ENCODE peak calls at places on chromosomes 16 and 17, in ten cellular contexts. One of them, this sample, is unnamed.
A peak's percentile ranks its signal among the peaks of the same experiment; 100 is the strongest.

GRCh38 chr16:54281535-54282201 is 4.9 kb downstream of the IRX3 start:
- ATAC-seq in left lung: peak; percentile 4
- ATAC-seq in activated CD4-positive, alpha-beta T cell treated with anti-CD3 and anti-CD28 coated beads for 36 hours: no peak
- ATAC-seq in lower lobe of right lung: peak; percentile 8
- ATAC-seq in activated CD8-positive, alpha-beta memory T cell treated with anti-CD3 and anti-CD28 coated beads, Interleukin-2, amount 10 ng/mL, durations not matched to agents 7 days and 5 days: no peak
- ATAC-seq in CD8-positive, alpha-beta T cell: no peak
- ATAC-seq in GM23338: peak; percentile 1
- ATAC-seq in activated CD8-positive, alpha-beta T cell treated with anti-CD3 and anti-CD28 coated beads, Interleukin-2, amount 10 ng/mL, durations not matched to agents 7 days and 5 days: no peak
- ATAC-seq in T-cell: no peak
- ATAC-seq in left cardiac atrium: no peak
- ATAC-seq in this sample: no peak

GRCh38 chr16:64952177-64952576 is 169.7 kb downstream of the CDH11 start:
- ATAC-seq in left lung: peak; percentile 49
- ATAC-seq in activated CD4-positive, alpha-beta T cell treated with anti-CD3 and anti-CD28 coated beads for 36 hours: no peak
- ATAC-seq in lower lobe of right lung: no peak
- ATAC-seq in activated CD8-positive, alpha-beta memory T cell treated with anti-CD3 and anti-CD28 coated beads, Interleukin-2, amount 10 ng/mL, durations not matched to agents 7 days and 5 days: no peak
- ATAC-seq in CD8-positive, alpha-beta T cell: no peak
- ATAC-seq in GM23338: no peak
- ATAC-seq in activated CD8-positive, alpha-beta T cell treated with anti-CD3 and anti-CD28 coated beads, Interleukin-2, amount 10 ng/mL, durations not matched to agents 7 days and 5 days: no peak
- ATAC-seq in T-cell: no peak
- ATAC-seq in left cardiac atrium: peak; percentile 27
- ATAC-seq in this sample: no peak

GRCh38 chr16:86620184-86620583 is 41.8 kb downstream of the FOXL1 start:
- ATAC-seq in left lung: no peak
- ATAC-seq in activated CD4-positive, alpha-beta T cell treated with anti-CD3 and anti-CD28 coated beads for 36 hours: no peak
- ATAC-seq in lower lobe of right lung: no peak
- ATAC-seq in activated CD8-positive, alpha-beta memory T cell treated with anti-CD3 and anti-CD28 coated beads, Interleukin-2, amount 10 ng/mL, durations not matched to agents 7 days and 5 days: no peak
- ATAC-seq in CD8-positive, alpha-beta T cell: no peak
- ATAC-seq in GM23338: no peak
- ATAC-seq in activated CD8-positive, alpha-beta T cell treated with anti-CD3 and anti-CD28 coated beads, Interleukin-2, amount 10 ng/mL, durations not matched to agents 7 days and 5 days: no peak
- ATAC-seq in T-cell: no peak
- ATAC-seq in left cardiac atrium: no peak
- ATAC-seq in this sample: no peak

GRCh38 chr17:79369532-79369931 is 241.3 kb downstream of the RBFOX3 start:
- ATAC-seq in left lung: no peak
- ATAC-seq in activated CD4-positive, alpha-beta T cell treated with anti-CD3 and anti-CD28 coated beads for 36 hours: no peak
- ATAC-seq in lower lobe of right lung: no peak
- ATAC-seq in activated CD8-positive, alpha-beta memory T cell treated with anti-CD3 and anti-CD28 coated beads, Interleukin-2, amount 10 ng/mL, durations not matched to agents 7 days and 5 days: no peak
- ATAC-seq in CD8-positive, alpha-beta T cell: no peak
- ATAC-seq in GM23338: no peak
- ATAC-seq in activated CD8-positive, alpha-beta T cell treated with anti-CD3 and anti-CD28 coated beads, Interleukin-2, amount 10 ng/mL, durations not matched to agents 7 days and 5 days: no peak
- ATAC-seq in T-cell: no peak
- ATAC-seq in left cardiac atrium: no peak
- ATAC-seq in this sample: no peak

GRCh38 chr16:22346463-22346862 is 28.0 kb downstream of the CDR2 start:
- ATAC-seq in left lung: peak; percentile 64
- ATAC-seq in activated CD4-positive, alpha-beta T cell treated with anti-CD3 and anti-CD28 coated beads for 36 hours: no peak
- ATAC-seq in lower lobe of right lung: no peak
- ATAC-seq in activated CD8-positive, alpha-beta memory T cell treated with anti-CD3 and anti-CD28 coated beads, Interleukin-2, amount 10 ng/mL, durations not matched to agents 7 days and 5 days: no peak
- ATAC-seq in CD8-positive, alpha-beta T cell: no peak
- ATAC-seq in GM23338: no peak
- ATAC-seq in activated CD8-positive, alpha-beta T cell treated with anti-CD3 and anti-CD28 coated beads, Interleukin-2, amount 10 ng/mL, durations not matched to agents 7 days and 5 days: no peak
- ATAC-seq in T-cell: no peak
- ATAC-seq in left cardiac atrium: peak; percentile 32
- ATAC-seq in this sample: no peak

GRCh38 chr17:5050281-5050680 is 15.1 kb upstream of the SLC52A1 start:
- ATAC-seq in left lung: no peak
- ATAC-seq in activated CD4-positive, alpha-beta T cell treated with anti-CD3 and anti-CD28 coated beads for 36 hours: no peak
- ATAC-seq in lower lobe of right lung: no peak
- ATAC-seq in activated CD8-positive, alpha-beta memory T cell treated with anti-CD3 and anti-CD28 coated beads, Interleukin-2, amount 10 ng/mL, durations not matched to agents 7 days and 5 days: no peak
- ATAC-seq in CD8-positive, alpha-beta T cell: no peak
- ATAC-seq in GM23338: no peak
- ATAC-seq in activated CD8-positive, alpha-beta T cell treated with anti-CD3 and anti-CD28 coated beads, Interleukin-2, amount 10 ng/mL, durations not matched to agents 7 days and 5 days: no peak
- ATAC-seq in T-cell: no peak
- ATAC-seq in left cardiac atrium: no peak
- ATAC-seq in this sample: no peak

GRCh38 chr16:1560153-1560552 is 26.7 kb downstream of the TMEM204 start:
- ATAC-seq in left lung: no peak
- ATAC-seq in activated CD4-positive, alpha-beta T cell treated with anti-CD3 and anti-CD28 coated beads for 36 hours: no peak
- ATAC-seq in lower lobe of right lung: no peak
- ATAC-seq in activated CD8-positive, alpha-beta memory T cell treated with anti-CD3 and anti-CD28 coated beads, Interleukin-2, amount 10 ng/mL, durations not matched to agents 7 days and 5 days: no peak
- ATAC-seq in CD8-positive, alpha-beta T cell: no peak
- ATAC-seq in GM23338: no peak
- ATAC-seq in activated CD8-positive, alpha-beta T cell treated with anti-CD3 and anti-CD28 coated beads, Interleukin-2, amount 10 ng/mL, durations not matched to agents 7 days and 5 days: no peak
- ATAC-seq in T-cell: no peak
- ATAC-seq in left cardiac atrium: no peak
- ATAC-seq in this sample: no peak

GRCh38 chr16:73298562-73298961 is 250.6 kb upstream of the ZFHX3 start:
- ATAC-seq in left lung: no peak
- ATAC-seq in activated CD4-positive, alpha-beta T cell treated with anti-CD3 and anti-CD28 coated beads for 36 hours: no peak
- ATAC-seq in lower lobe of right lung: no peak
- ATAC-seq in activated CD8-positive, alpha-beta memory T cell treated with anti-CD3 and anti-CD28 coated beads, Interleukin-2, amount 10 ng/mL, durations not matched to agents 7 days and 5 days: no peak
- ATAC-seq in CD8-positive, alpha-beta T cell: no peak
- ATAC-seq in GM23338: peak; percentile 89
- ATAC-seq in activated CD8-positive, alpha-beta T cell treated with anti-CD3 and anti-CD28 coated beads, Interleukin-2, amount 10 ng/mL, durations not matched to agents 7 days and 5 days: no peak
- ATAC-seq in T-cell: no peak
- ATAC-seq in left cardiac atrium: no peak
- ATAC-seq in this sample: no peak

GRCh38 chr17:56322991-56323390 is 169.7 kb downstream of the ANKFN1 start:
- ATAC-seq in left lung: peak; percentile 41
- ATAC-seq in activated CD4-positive, alpha-beta T cell treated with anti-CD3 and anti-CD28 coated beads for 36 hours: no peak
- ATAC-seq in lower lobe of right lung: peak; percentile 69
- ATAC-seq in activated CD8-positive, alpha-beta memory T cell treated with anti-CD3 and anti-CD28 coated beads, Interleukin-2, amount 10 ng/mL, durations not matched to agents 7 days and 5 days: no peak
- ATAC-seq in CD8-positive, alpha-beta T cell: no peak
- ATAC-seq in GM23338: no peak
- ATAC-seq in activated CD8-positive, alpha-beta T cell treated with anti-CD3 and anti-CD28 coated beads, Interleukin-2, amount 10 ng/mL, durations not matched to agents 7 days and 5 days: no peak
- ATAC-seq in T-cell: no peak
- ATAC-seq in left cardiac atrium: no peak
- ATAC-seq in this sample: no peak

GRCh38 chr17:40791116-40791515 is 8.6 kb downstream of the KRT28 start:
- ATAC-seq in left lung: no peak
- ATAC-seq in activated CD4-positive, alpha-beta T cell treated with anti-CD3 and anti-CD28 coated beads for 36 hours: no peak
- ATAC-seq in lower lobe of right lung: no peak
- ATAC-seq in activated CD8-positive, alpha-beta memory T cell treated with anti-CD3 and anti-CD28 coated beads, Interleukin-2, amount 10 ng/mL, durations not matched to agents 7 days and 5 days: no peak
- ATAC-seq in CD8-positive, alpha-beta T cell: no peak
- ATAC-seq in GM23338: no peak
- ATAC-seq in activated CD8-positive, alpha-beta T cell treated with anti-CD3 and anti-CD28 coated beads, Interleukin-2, amount 10 ng/mL, durations not matched to agents 7 days and 5 days: no peak
- ATAC-seq in T-cell: no peak
- ATAC-seq in left cardiac atrium: peak; percentile 74
- ATAC-seq in this sample: no peak

GRCh38 chr17:60730273-60730672 is 52.6 kb downstream of the BCAS3 start:
- ATAC-seq in left lung: no peak
- ATAC-seq in activated CD4-positive, alpha-beta T cell treated with anti-CD3 and anti-CD28 coated beads for 36 hours: no peak
- ATAC-seq in lower lobe of right lung: no peak
- ATAC-seq in activated CD8-positive, alpha-beta memory T cell treated with anti-CD3 and anti-CD28 coated beads, Interleukin-2, amount 10 ng/mL, durations not matched to agents 7 days and 5 days: no peak
- ATAC-seq in CD8-positive, alpha-beta T cell: no peak
- ATAC-seq in GM23338: no peak
- ATAC-seq in activated CD8-positive, alpha-beta T cell treated with anti-CD3 and anti-CD28 coated beads, Interleukin-2, amount 10 ng/mL, durations not matched to agents 7 days and 5 days: no peak
- ATAC-seq in T-cell: no peak
- ATAC-seq in left cardiac atrium: no peak
- ATAC-seq in this sample: no peak

GRCh38 chr16:72977127-72977526 is 70.8 kb downstream of the ZFHX3 start:
- ATAC-seq in left lung: no peak
- ATAC-seq in activated CD4-positive, alpha-beta T cell treated with anti-CD3 and anti-CD28 coated beads for 36 hours: no peak
- ATAC-seq in lower lobe of right lung: no peak
- ATAC-seq in activated CD8-positive, alpha-beta memory T cell treated with anti-CD3 and anti-CD28 coated beads, Interleukin-2, amount 10 ng/mL, durations not matched to agents 7 days and 5 days: no peak
- ATAC-seq in CD8-positive, alpha-beta T cell: no peak
- ATAC-seq in GM23338: no peak
- ATAC-seq in activated CD8-positive, alpha-beta T cell treated with anti-CD3 and anti-CD28 coated beads, Interleukin-2, amount 10 ng/mL, durations not matched to agents 7 days and 5 days: no peak
- ATAC-seq in T-cell: no peak
- ATAC-seq in left cardiac atrium: no peak
- ATAC-seq in this sample: no peak

GRCh38 chr16:57113664-57114063 is 21.3 kb downstream of the CPNE2 start:
- ATAC-seq in left lung: no peak
- ATAC-seq in activated CD4-positive, alpha-beta T cell treated with anti-CD3 and anti-CD28 coated beads for 36 hours: no peak
- ATAC-seq in lower lobe of right lung: no peak
- ATAC-seq in activated CD8-positive, alpha-beta memory T cell treated with anti-CD3 and anti-CD28 coated beads, Interleukin-2, amount 10 ng/mL, durations not matched to agents 7 days and 5 days: no peak
- ATAC-seq in CD8-positive, alpha-beta T cell: no peak
- ATAC-seq in GM23338: no peak
- ATAC-seq in activated CD8-positive, alpha-beta T cell treated with anti-CD3 and anti-CD28 coated beads, Interleukin-2, amount 10 ng/mL, durations not matched to agents 7 days and 5 days: no peak
- ATAC-seq in T-cell: no peak
- ATAC-seq in left cardiac atrium: no peak
- ATAC-seq in this sample: no peak

GRCh38 chr17:58606934-58607333 is 84.9 kb downstream of the TEX14 start:
- ATAC-seq in left lung: no peak
- ATAC-seq in activated CD4-positive, alpha-beta T cell treated with anti-CD3 and anti-CD28 coated beads for 36 hours: no peak
- ATAC-seq in lower lobe of right lung: no peak
- ATAC-seq in activated CD8-positive, alpha-beta memory T cell treated with anti-CD3 and anti-CD28 coated beads, Interleukin-2, amount 10 ng/mL, durations not matched to agents 7 days and 5 days: no peak
- ATAC-seq in CD8-positive, alpha-beta T cell: no peak
- ATAC-seq in GM23338: no peak
- ATAC-seq in activated CD8-positive, alpha-beta T cell treated with anti-CD3 and anti-CD28 coated beads, Interleukin-2, amount 10 ng/mL, durations not matched to agents 7 days and 5 days: no peak
- ATAC-seq in T-cell: no peak
- ATAC-seq in left cardiac atrium: peak; percentile 73
- ATAC-seq in this sample: no peak

GRCh38 chr17:49244839-49245238 is 14.3 kb upstream of the PHOSPHO1 start:
- ATAC-seq in left lung: no peak
- ATAC-seq in activated CD4-positive, alpha-beta T cell treated with anti-CD3 and anti-CD28 coated beads for 36 hours: no peak
- ATAC-seq in lower lobe of right lung: no peak
- ATAC-seq in activated CD8-positive, alpha-beta memory T cell treated with anti-CD3 and anti-CD28 coated beads, Interleukin-2, amount 10 ng/mL, durations not matched to agents 7 days and 5 days: no peak
- ATAC-seq in CD8-positive, alpha-beta T cell: no peak
- ATAC-seq in GM23338: no peak
- ATAC-seq in activated CD8-positive, alpha-beta T cell treated with anti-CD3 and anti-CD28 coated beads, Interleukin-2, amount 10 ng/mL, durations not matched to agents 7 days and 5 days: no peak
- ATAC-seq in T-cell: no peak
- ATAC-seq in left cardiac atrium: no peak
- ATAC-seq in this sample: no peak

GRCh38 chr17:39970157-39970692 is 7.4 kb downstream of the GSDMA start:
- ATAC-seq in left lung: no peak
- ATAC-seq in activated CD4-positive, alpha-beta T cell treated with anti-CD3 and anti-CD28 coated beads for 36 hours: no peak
- ATAC-seq in lower lobe of right lung: no peak
- ATAC-seq in activated CD8-positive, alpha-beta memory T cell treated with anti-CD3 and anti-CD28 coated beads, Interleukin-2, amount 10 ng/mL, durations not matched to agents 7 days and 5 days: no peak
- ATAC-seq in CD8-positive, alpha-beta T cell: no peak
- ATAC-seq in GM23338: no peak
- ATAC-seq in activated CD8-positive, alpha-beta T cell treated with anti-CD3 and anti-CD28 coated beads, Interleukin-2, amount 10 ng/mL, durations not matched to agents 7 days and 5 days: no peak
- ATAC-seq in T-cell: no peak
- ATAC-seq in left cardiac atrium: no peak
- ATAC-seq in this sample: no peak

GRCh38 chr17:16438173-16438556 is 22.8 kb downstream of the TRPV2 start:
- ATAC-seq in left lung: no peak
- ATAC-seq in activated CD4-positive, alpha-beta T cell treated with anti-CD3 and anti-CD28 coated beads for 36 hours: no peak
- ATAC-seq in lower lobe of right lung: no peak
- ATAC-seq in activated CD8-positive, alpha-beta memory T cell treated with anti-CD3 and anti-CD28 coated beads, Interleukin-2, amount 10 ng/mL, durations not matched to agents 7 days and 5 days: no peak
- ATAC-seq in CD8-positive, alpha-beta T cell: no peak
- ATAC-seq in GM23338: peak; percentile 12
- ATAC-seq in activated CD8-positive, alpha-beta T cell treated with anti-CD3 and anti-CD28 coated beads, Interleukin-2, amount 10 ng/mL, durations not matched to agents 7 days and 5 days: no peak
- ATAC-seq in T-cell: no peak
- ATAC-seq in left cardiac atrium: no peak
- ATAC-seq in this sample: no peak

GRCh38 chr17:57607553-57608120 is 137.5 kb downstream of the CCDC182 start:
- ATAC-seq in left lung: peak; percentile 5
- ATAC-seq in activated CD4-positive, alpha-beta T cell treated with anti-CD3 and anti-CD28 coated beads for 36 hours: peak; percentile 48
- ATAC-seq in lower lobe of right lung: no peak
- ATAC-seq in activated CD8-positive, alpha-beta memory T cell treated with anti-CD3 and anti-CD28 coated beads, Interleukin-2, amount 10 ng/mL, durations not matched to agents 7 days and 5 days: no peak
- ATAC-seq in CD8-positive, alpha-beta T cell: no peak
- ATAC-seq in GM23338: no peak
- ATAC-seq in activated CD8-positive, alpha-beta T cell treated with anti-CD3 and anti-CD28 coated beads, Interleukin-2, amount 10 ng/mL, durations not matched to agents 7 days and 5 days: no peak
- ATAC-seq in T-cell: no peak
- ATAC-seq in left cardiac atrium: no peak
- ATAC-seq in this sample: no peak

GRCh38 chr16:12016166-12016947 is 39.8 kb downstream of the SNX29 start:
- ATAC-seq in left lung: no peak
- ATAC-seq in activated CD4-positive, alpha-beta T cell treated with anti-CD3 and anti-CD28 coated beads for 36 hours: no peak
- ATAC-seq in lower lobe of right lung: no peak
- ATAC-seq in activated CD8-positive, alpha-beta memory T cell treated with anti-CD3 and anti-CD28 coated beads, Interleukin-2, amount 10 ng/mL, durations not matched to agents 7 days and 5 days: no peak
- ATAC-seq in CD8-positive, alpha-beta T cell: no peak
- ATAC-seq in GM23338: no peak
- ATAC-seq in activated CD8-positive, alpha-beta T cell treated with anti-CD3 and anti-CD28 coated beads, Interleukin-2, amount 10 ng/mL, durations not matched to agents 7 days and 5 days: no peak
- ATAC-seq in T-cell: no peak
- ATAC-seq in left cardiac atrium: no peak
- ATAC-seq in this sample: no peak

GRCh38 chr16:23248261-23249194 is 53.6 kb upstream of the SCNN1B start:
- ATAC-seq in left lung: peak; percentile 41
- ATAC-seq in activated CD4-positive, alpha-beta T cell treated with anti-CD3 and anti-CD28 coated beads for 36 hours: no peak
- ATAC-seq in lower lobe of right lung: peak; percentile 74
- ATAC-seq in activated CD8-positive, alpha-beta memory T cell treated with anti-CD3 and anti-CD28 coated beads, Interleukin-2, amount 10 ng/mL, durations not matched to agents 7 days and 5 days: no peak
- ATAC-seq in CD8-positive, alpha-beta T cell: no peak
- ATAC-seq in GM23338: no peak
- ATAC-seq in activated CD8-positive, alpha-beta T cell treated with anti-CD3 and anti-CD28 coated beads, Interleukin-2, amount 10 ng/mL, durations not matched to agents 7 days and 5 days: no peak
- ATAC-seq in T-cell: no peak
- ATAC-seq in left cardiac atrium: peak; percentile 75
- ATAC-seq in this sample: no peak

GRCh38 chr16:58854392-58854791 is 120.3 kb upstream of the GOT2 start:
- ATAC-seq in left lung: no peak
- ATAC-seq in activated CD4-positive, alpha-beta T cell treated with anti-CD3 and anti-CD28 coated beads for 36 hours: no peak
- ATAC-seq in lower lobe of right lung: no peak
- ATAC-seq in activated CD8-positive, alpha-beta memory T cell treated with anti-CD3 and anti-CD28 coated beads, Interleukin-2, amount 10 ng/mL, durations not matched to agents 7 days and 5 days: no peak
- ATAC-seq in CD8-positive, alpha-beta T cell: no peak
- ATAC-seq in GM23338: no peak
- ATAC-seq in activated CD8-positive, alpha-beta T cell treated with anti-CD3 and anti-CD28 coated beads, Interleukin-2, amount 10 ng/mL, durations not matched to agents 7 days and 5 days: no peak
- ATAC-seq in T-cell: no peak
- ATAC-seq in left cardiac atrium: no peak
- ATAC-seq in this sample: no peak

GRCh38 chr16:79484237-79484636 is 116.3 kb downstream of the MAF start:
- ATAC-seq in left lung: no peak
- ATAC-seq in activated CD4-positive, alpha-beta T cell treated with anti-CD3 and anti-CD28 coated beads for 36 hours: no peak
- ATAC-seq in lower lobe of right lung: peak; percentile 28
- ATAC-seq in activated CD8-positive, alpha-beta memory T cell treated with anti-CD3 and anti-CD28 coated beads, Interleukin-2, amount 10 ng/mL, durations not matched to agents 7 days and 5 days: no peak
- ATAC-seq in CD8-positive, alpha-beta T cell: no peak
- ATAC-seq in GM23338: no peak
- ATAC-seq in activated CD8-positive, alpha-beta T cell treated with anti-CD3 and anti-CD28 coated beads, Interleukin-2, amount 10 ng/mL, durations not matched to agents 7 days and 5 days: no peak
- ATAC-seq in T-cell: no peak
- ATAC-seq in left cardiac atrium: no peak
- ATAC-seq in this sample: no peak

GRCh38 chr16:9630119-9630518 is 538.7 kb downstream of the HAPSTR1 start:
- ATAC-seq in left lung: no peak
- ATAC-seq in activated CD4-positive, alpha-beta T cell treated with anti-CD3 and anti-CD28 coated beads for 36 hours: no peak
- ATAC-seq in lower lobe of right lung: no peak
- ATAC-seq in activated CD8-positive, alpha-beta memory T cell treated with anti-CD3 and anti-CD28 coated beads, Interleukin-2, amount 10 ng/mL, durations not matched to agents 7 days and 5 days: no peak
- ATAC-seq in CD8-positive, alpha-beta T cell: no peak
- ATAC-seq in GM23338: no peak
- ATAC-seq in activated CD8-positive, alpha-beta T cell treated with anti-CD3 and anti-CD28 coated beads, Interleukin-2, amount 10 ng/mL, durations not matched to agents 7 days and 5 days: no peak
- ATAC-seq in T-cell: no peak
- ATAC-seq in left cardiac atrium: no peak
- ATAC-seq in this sample: no peak

GRCh38 chr17:21001813-21002221 is 41.0 kb downstream of the USP22 start:
- ATAC-seq in left lung: no peak
- ATAC-seq in activated CD4-positive, alpha-beta T cell treated with anti-CD3 and anti-CD28 coated beads for 36 hours: no peak
- ATAC-seq in lower lobe of right lung: no peak
- ATAC-seq in activated CD8-positive, alpha-beta memory T cell treated with anti-CD3 and anti-CD28 coated beads, Interleukin-2, amount 10 ng/mL, durations not matched to agents 7 days and 5 days: no peak
- ATAC-seq in CD8-positive, alpha-beta T cell: peak; percentile 38
- ATAC-seq in GM23338: no peak
- ATAC-seq in activated CD8-positive, alpha-beta T cell treated with anti-CD3 and anti-CD28 coated beads, Interleukin-2, amount 10 ng/mL, durations not matched to agents 7 days and 5 days: peak; percentile 31
- ATAC-seq in T-cell: no peak
- ATAC-seq in left cardiac atrium: no peak
- ATAC-seq in this sample: no peak

GRCh38 chr17:77825621-77826020 is 132.9 kb upstream of the TNRC6C start:
- ATAC-seq in left lung: no peak
- ATAC-seq in activated CD4-positive, alpha-beta T cell treated with anti-CD3 and anti-CD28 coated beads for 36 hours: no peak
- ATAC-seq in lower lobe of right lung: no peak
- ATAC-seq in activated CD8-positive, alpha-beta memory T cell treated with anti-CD3 and anti-CD28 coated beads, Interleukin-2, amount 10 ng/mL, durations not matched to agents 7 days and 5 days: no peak
- ATAC-seq in CD8-positive, alpha-beta T cell: no peak
- ATAC-seq in GM23338: no peak
- ATAC-seq in activated CD8-positive, alpha-beta T cell treated with anti-CD3 and anti-CD28 coated beads, Interleukin-2, amount 10 ng/mL, durations not matched to agents 7 days and 5 days: no peak
- ATAC-seq in T-cell: no peak
- ATAC-seq in left cardiac atrium: no peak
- ATAC-seq in this sample: no peak

GRCh38 chr17:17993852-17994251 is 21.2 kb downstream of the DRC3 start:
- ATAC-seq in left lung: no peak
- ATAC-seq in activated CD4-positive, alpha-beta T cell treated with anti-CD3 and anti-CD28 coated beads for 36 hours: no peak
- ATAC-seq in lower lobe of right lung: no peak
- ATAC-seq in activated CD8-positive, alpha-beta memory T cell treated with anti-CD3 and anti-CD28 coated beads, Interleukin-2, amount 10 ng/mL, durations not matched to agents 7 days and 5 days: no peak
- ATAC-seq in CD8-positive, alpha-beta T cell: no peak
- ATAC-seq in GM23338: no peak
- ATAC-seq in activated CD8-positive, alpha-beta T cell treated with anti-CD3 and anti-CD28 coated beads, Interleukin-2, amount 10 ng/mL, durations not matched to agents 7 days and 5 days: no peak
- ATAC-seq in T-cell: no peak
- ATAC-seq in left cardiac atrium: peak; percentile 9
- ATAC-seq in this sample: no peak

GRCh38 chr17:68296217-68297140 is 5.2 kb downstream of the ARSG start:
- ATAC-seq in left lung: no peak
- ATAC-seq in activated CD4-positive, alpha-beta T cell treated with anti-CD3 and anti-CD28 coated beads for 36 hours: peak; percentile 40
- ATAC-seq in lower lobe of right lung: peak; percentile 38
- ATAC-seq in activated CD8-positive, alpha-beta memory T cell treated with anti-CD3 and anti-CD28 coated beads, Interleukin-2, amount 10 ng/mL, durations not matched to agents 7 days and 5 days: peak; percentile 37
- ATAC-seq in CD8-positive, alpha-beta T cell: peak; percentile 53
- ATAC-seq in GM23338: peak; percentile 7
- ATAC-seq in activated CD8-positive, alpha-beta T cell treated with anti-CD3 and anti-CD28 coated beads, Interleukin-2, amount 10 ng/mL, durations not matched to agents 7 days and 5 days: peak; percentile 54
- ATAC-seq in T-cell: peak; percentile 62
- ATAC-seq in left cardiac atrium: no peak
- ATAC-seq in this sample: peak; percentile 69

GRCh38 chr17:17180741-17181525 is 25.2 kb downstream of the PLD6 start:
- ATAC-seq in left lung: no peak
- ATAC-seq in activated CD4-positive, alpha-beta T cell treated with anti-CD3 and anti-CD28 coated beads for 36 hours: no peak
- ATAC-seq in lower lobe of right lung: no peak
- ATAC-seq in activated CD8-positive, alpha-beta memory T cell treated with anti-CD3 and anti-CD28 coated beads, Interleukin-2, amount 10 ng/mL, durations not matched to agents 7 days and 5 days: no peak
- ATAC-seq in CD8-positive, alpha-beta T cell: no peak
- ATAC-seq in GM23338: no peak
- ATAC-seq in activated CD8-positive, alpha-beta T cell treated with anti-CD3 and anti-CD28 coated beads, Interleukin-2, amount 10 ng/mL, durations not matched to agents 7 days and 5 days: no peak
- ATAC-seq in T-cell: no peak
- ATAC-seq in left cardiac atrium: peak; percentile 66
- ATAC-seq in this sample: no peak